ENCODE peak calls at places on chromosomes 2 and 18, in seven cellular contexts. One of them, this sample, is unnamed.

GRCh38 chr2:206488623-206489022 is 45.3 kb downstream of the ADAM23 start:
- DNase-seq in Peyer's patch: no peak
- DNase-seq in ovary: no peak
- DNase-seq in H54: no peak
- DNase-seq in heart left ventricle: no peak
- DNase-seq in spleen: no peak
- DNase-seq in uterus: no peak
- DNase-seq in this sample: no peak

GRCh38 chr2:213086566-213086965 is 64.8 kb downstream of the IKZF2 start:
- DNase-seq in Peyer's patch: no peak
- DNase-seq in ovary: no peak
- DNase-seq in H54: no peak
- DNase-seq in heart left ventricle: no peak
- DNase-seq in spleen: no peak
- DNase-seq in uterus: no peak
- DNase-seq in this sample: no peak

GRCh38 chr2:96258393-96259022 is 7.3 kb downstream of the TMEM127 start:
- DNase-seq in Peyer's patch: no peak
- DNase-seq in ovary: no peak
- DNase-seq in H54: no peak
- DNase-seq in heart left ventricle: no peak
- DNase-seq in spleen: no peak
- DNase-seq in uterus: no peak
- DNase-seq in this sample: no peak

GRCh38 chr2:178066890-178067669 is 5.5 kb downstream of the PDE11A start:
- DNase-seq in Peyer's patch: no peak
- DNase-seq in ovary: no peak
- DNase-seq in H54: no peak
- DNase-seq in heart left ventricle: no peak
- DNase-seq in spleen: no peak
- DNase-seq in uterus: no peak
- DNase-seq in this sample: no peak

GRCh38 chr2:36438454-36438977 is 82.9 kb downstream of the CRIM1 start:
- DNase-seq in Peyer's patch: no peak
- DNase-seq in ovary: no peak
- DNase-seq in H54: peak; percentile 73
- DNase-seq in heart left ventricle: no peak
- DNase-seq in spleen: no peak
- DNase-seq in uterus: no peak
- DNase-seq in this sample: no peak

GRCh38 chr2:98787700-98788099 is 56.8 kb upstream of the MGAT4A start:
- DNase-seq in Peyer's patch: no peak
- DNase-seq in ovary: no peak
- DNase-seq in H54: no peak
- DNase-seq in heart left ventricle: no peak
- DNase-seq in spleen: no peak
- DNase-seq in uterus: no peak
- DNase-seq in this sample: no peak

GRCh38 chr2:102091121-102091520 is 51.4 kb upstream of the IL1R1 start:
- DNase-seq in Peyer's patch: no peak
- DNase-seq in ovary: no peak
- DNase-seq in H54: no peak
- DNase-seq in heart left ventricle: no peak
- DNase-seq in spleen: no peak
- DNase-seq in uterus: no peak
- DNase-seq in this sample: no peak

GRCh38 chr2:47072018-47072691 is 83.0 kb downstream of the STPG4 start:
- DNase-seq in Peyer's patch: no peak
- DNase-seq in ovary: peak; percentile 95
- DNase-seq in H54: no peak
- DNase-seq in heart left ventricle: peak; percentile 92
- DNase-seq in spleen: peak; percentile 83
- DNase-seq in uterus: peak; percentile 98
- DNase-seq in this sample: peak; percentile 94

GRCh38 chr18:10842821-10843220 is 306.5 kb downstream of the PIEZO2 start:
- DNase-seq in Peyer's patch: no peak
- DNase-seq in ovary: no peak
- DNase-seq in H54: no peak
- DNase-seq in heart left ventricle: no peak
- DNase-seq in spleen: no peak
- DNase-seq in uterus: no peak
- DNase-seq in this sample: no peak

GRCh38 chr18:53698907-53699306 is 525.6 kb downstream of the MBD2 start:
- DNase-seq in Peyer's patch: no peak
- DNase-seq in ovary: no peak
- DNase-seq in H54: no peak
- DNase-seq in heart left ventricle: peak; percentile 22
- DNase-seq in spleen: no peak
- DNase-seq in uterus: no peak
- DNase-seq in this sample: no peak

GRCh38 chr2:51028829-51029228 is 3.1 kb downstream of the NRXN1 start:
- DNase-seq in Peyer's patch: no peak
- DNase-seq in ovary: no peak
- DNase-seq in H54: no peak
- DNase-seq in heart left ventricle: no peak
- DNase-seq in spleen: no peak
- DNase-seq in uterus: no peak
- DNase-seq in this sample: no peak

GRCh38 chr2:10449481-10449831 is 1.3 kb upstream of the ODC1 start:
- DNase-seq in Peyer's patch: no peak
- DNase-seq in ovary: no peak
- DNase-seq in H54: no peak
- DNase-seq in heart left ventricle: no peak
- DNase-seq in spleen: no peak
- DNase-seq in uterus: no peak
- DNase-seq in this sample: no peak

GRCh38 chr2:10448208-10448645 is at the start of gene ODC1:
- DNase-seq in Peyer's patch: peak; percentile 96
- DNase-seq in ovary: peak; percentile 96
- DNase-seq in H54: peak; percentile 90
- DNase-seq in heart left ventricle: peak; percentile 93
- DNase-seq in spleen: peak; percentile 99
- DNase-seq in uterus: peak; percentile 94
- DNase-seq in this sample: peak; percentile 94

GRCh38 chr2:10451819-10452218 is 3.7 kb upstream of the ODC1 start:
- DNase-seq in Peyer's patch: no peak
- DNase-seq in ovary: no peak
- DNase-seq in H54: no peak
- DNase-seq in heart left ventricle: no peak
- DNase-seq in spleen: no peak
- DNase-seq in uterus: no peak
- DNase-seq in this sample: no peak

GRCh38 chr2:10448646-10449480 is 736 bp upstream of the ODC1 start:
- DNase-seq in Peyer's patch: peak; percentile 91
- DNase-seq in ovary: peak; percentile 91
- DNase-seq in H54: no peak
- DNase-seq in heart left ventricle: peak; percentile 93
- DNase-seq in spleen: peak; percentile 98
- DNase-seq in uterus: peak; percentile 87
- DNase-seq in this sample: peak; percentile 90

GRCh38 chr2:10449838-10450691 is 1.9 kb upstream of the ODC1 start:
- DNase-seq in Peyer's patch: no peak
- DNase-seq in ovary: no peak
- DNase-seq in H54: no peak
- DNase-seq in heart left ventricle: no peak
- DNase-seq in spleen: no peak
- DNase-seq in uterus: no peak
- DNase-seq in this sample: no peak
- TF ChIP-seq POLR2A in Peyer's patch: peak; percentile 94
- TF ChIP-seq POLR2A in ovary: no peak
- TF ChIP-seq POLR2A in H54: no peak
- TF ChIP-seq POLR2A in heart left ventricle: no peak
- TF ChIP-seq POLR2A in spleen: no peak
- TF ChIP-seq POLR2A in uterus: no peak
- TF ChIP-seq POLR2A in this sample: no peak

DNA sequence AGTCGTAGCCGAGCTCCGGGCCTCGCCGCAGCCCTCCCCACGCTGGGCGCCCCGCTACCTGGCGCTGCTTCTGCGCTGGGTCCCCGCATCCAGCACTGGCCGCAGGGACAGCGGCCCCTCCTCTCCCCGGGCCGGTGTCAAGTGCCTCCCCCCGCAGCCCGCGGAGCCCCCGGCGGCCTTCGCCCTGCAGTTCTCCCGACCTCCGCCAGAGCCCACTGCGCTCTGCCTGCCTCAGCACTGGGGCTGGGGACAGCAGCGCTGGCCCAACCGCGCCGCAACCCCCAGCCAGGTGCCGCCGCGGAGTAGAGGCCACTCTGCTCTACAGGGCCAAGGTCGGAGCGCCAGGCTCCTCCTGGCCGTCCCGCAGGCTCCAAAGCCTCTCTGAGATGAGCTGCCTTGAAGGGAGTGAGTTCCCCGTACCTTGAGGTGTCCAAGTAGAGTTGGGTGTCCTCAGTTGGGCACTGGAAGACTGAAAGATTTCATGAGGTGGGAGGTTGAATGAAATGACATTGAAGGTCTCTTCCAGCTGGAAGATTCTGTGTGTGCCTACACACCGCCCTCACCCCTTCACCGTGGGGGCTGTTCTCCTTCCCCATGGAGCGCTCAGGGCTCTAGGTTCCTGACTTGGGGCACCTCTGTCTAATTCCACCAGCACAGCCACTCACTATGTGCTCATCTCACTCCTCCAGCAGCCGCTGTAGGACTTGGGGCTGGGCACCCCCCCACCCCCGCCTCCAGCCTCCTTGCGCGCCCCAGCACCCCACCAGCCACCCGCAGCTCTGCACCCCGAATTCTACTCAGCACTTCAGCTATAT is 854 bp upstream of the DNMT3A start:
- DNase-seq in Peyer's patch: peak; percentile 79
- DNase-seq in ovary: peak; percentile 82
- DNase-seq in H54: peak; percentile 72
- DNase-seq in heart left ventricle: peak; percentile 88
- DNase-seq in spleen: peak; percentile 96
- DNase-seq in uterus: peak; percentile 74
- DNase-seq in this sample: peak; percentile 86
- TF ChIP-seq POLR2A in Peyer's patch: no peak
- TF ChIP-seq POLR2A in ovary: peak; percentile 38
- TF ChIP-seq POLR2A in H54: no peak
- TF ChIP-seq POLR2A in heart left ventricle: peak; percentile 33
- TF ChIP-seq POLR2A in spleen: no peak
- TF ChIP-seq POLR2A in uterus: peak; percentile 23
- TF ChIP-seq POLR2A in this sample: peak; percentile 41

DNA sequence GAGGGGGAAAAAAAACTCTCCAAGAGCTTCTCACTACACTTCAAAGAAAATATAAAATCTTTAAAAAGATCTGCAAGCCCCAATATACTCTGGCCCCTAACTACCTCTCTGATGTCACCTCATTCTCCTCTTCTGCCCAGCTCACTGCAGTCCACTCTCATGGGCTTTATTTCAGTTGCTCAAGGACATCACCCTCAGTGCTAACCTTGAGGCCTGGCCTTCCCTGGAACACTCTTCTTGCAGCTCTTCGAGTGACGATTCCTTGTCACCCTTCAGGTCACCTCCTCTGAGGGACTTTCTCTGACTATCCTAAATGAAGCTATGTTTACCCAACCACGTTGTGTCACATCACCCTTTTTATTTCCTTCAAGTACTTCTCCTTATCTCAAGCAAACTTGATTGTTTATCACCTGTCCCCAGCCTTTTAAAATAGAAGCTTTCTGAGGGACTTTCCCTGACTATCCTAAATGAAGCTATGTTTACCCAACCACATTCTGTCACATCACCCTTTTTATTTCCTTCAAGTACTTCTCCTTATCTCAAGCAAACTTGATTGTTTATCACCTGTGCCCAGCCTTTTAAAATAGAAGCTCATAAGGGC is 10.4 kb downstream of the RTTN start:
- DNase-seq in Peyer's patch: no peak
- DNase-seq in ovary: no peak
- DNase-seq in H54: no peak
- DNase-seq in heart left ventricle: no peak
- DNase-seq in spleen: no peak
- DNase-seq in uterus: no peak
- DNase-seq in this sample: no peak
- TF ChIP-seq POLR2A in Peyer's patch: no peak
- TF ChIP-seq POLR2A in ovary: no peak
- TF ChIP-seq POLR2A in H54: no peak
- TF ChIP-seq POLR2A in heart left ventricle: no peak
- TF ChIP-seq POLR2A in spleen: no peak
- TF ChIP-seq POLR2A in uterus: no peak
- TF ChIP-seq POLR2A in this sample: no peak

GRCh38 chr18:79524181-79525078 is 128.7 kb downstream of the NFATC1 start:
- DNase-seq in Peyer's patch: peak; percentile 58
- DNase-seq in ovary: peak; percentile 16
- DNase-seq in H54: no peak
- DNase-seq in heart left ventricle: peak; percentile 17
- DNase-seq in spleen: peak; percentile 89
- DNase-seq in uterus: peak; percentile 12
- DNase-seq in this sample: peak; percentile 17
- TF ChIP-seq POLR2A in Peyer's patch: no peak
- TF ChIP-seq POLR2A in ovary: no peak
- TF ChIP-seq POLR2A in H54: no peak
- TF ChIP-seq POLR2A in heart left ventricle: no peak
- TF ChIP-seq POLR2A in spleen: no peak
- TF ChIP-seq POLR2A in uterus: no peak
- TF ChIP-seq POLR2A in this sample: no peak

GRCh38 chr2:157413342-157414035 is 30.4 kb downstream of the CYTIP start:
- DNase-seq in Peyer's patch: no peak
- DNase-seq in ovary: no peak
- DNase-seq in H54: no peak
- DNase-seq in heart left ventricle: no peak
- DNase-seq in spleen: no peak
- DNase-seq in uterus: no peak
- DNase-seq in this sample: no peak
- TF ChIP-seq POLR2A in Peyer's patch: peak; percentile 47
- TF ChIP-seq POLR2A in ovary: no peak
- TF ChIP-seq POLR2A in H54: no peak
- TF ChIP-seq POLR2A in heart left ventricle: no peak
- TF ChIP-seq POLR2A in spleen: no peak
- TF ChIP-seq POLR2A in uterus: no peak
- TF ChIP-seq POLR2A in this sample: no peak

GRCh38 chr2:85756822-85757435 is 3.1 kb downstream of the ATOH8 start:
- DNase-seq in Peyer's patch: no peak
- DNase-seq in ovary: no peak
- DNase-seq in H54: no peak
- DNase-seq in heart left ventricle: no peak
- DNase-seq in spleen: no peak
- DNase-seq in uterus: no peak
- DNase-seq in this sample: no peak
- TF ChIP-seq POLR2A in Peyer's patch: no peak
- TF ChIP-seq POLR2A in ovary: no peak
- TF ChIP-seq POLR2A in H54: no peak
- TF ChIP-seq POLR2A in heart left ventricle: no peak
- TF ChIP-seq POLR2A in spleen: no peak
- TF ChIP-seq POLR2A in uterus: no peak
- TF ChIP-seq POLR2A in this sample: no peak

DNA sequence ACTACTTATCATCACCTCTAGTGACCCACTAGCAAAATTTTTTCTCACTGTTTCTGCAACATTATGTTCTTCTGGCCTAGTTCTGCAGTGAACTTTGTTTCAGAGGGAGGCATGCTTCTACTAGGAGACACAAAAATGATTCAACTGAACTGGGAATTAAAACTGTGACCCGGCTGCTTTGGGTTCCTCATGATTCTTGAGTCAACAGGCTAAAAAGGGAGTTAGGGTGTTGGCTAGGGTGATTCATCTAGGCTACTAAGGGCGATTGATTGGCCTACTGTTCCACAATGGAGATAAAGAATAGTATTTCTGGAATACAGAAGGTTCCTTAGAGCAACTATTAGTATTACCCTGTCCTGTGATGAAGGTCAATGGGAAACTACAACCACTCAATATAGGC is 179.5 kb downstream of the PPP1R1C start:
- DNase-seq in Peyer's patch: no peak
- DNase-seq in ovary: no peak
- DNase-seq in H54: no peak
- DNase-seq in heart left ventricle: no peak
- DNase-seq in spleen: no peak
- DNase-seq in uterus: no peak
- DNase-seq in this sample: no peak
- TF ChIP-seq POLR2A in Peyer's patch: no peak
- TF ChIP-seq POLR2A in ovary: no peak
- TF ChIP-seq POLR2A in H54: no peak
- TF ChIP-seq POLR2A in heart left ventricle: no peak
- TF ChIP-seq POLR2A in spleen: no peak
- TF ChIP-seq POLR2A in uterus: no peak
- TF ChIP-seq POLR2A in this sample: no peak

This sample was measured in adrenal gland.